ENCODE peak calls at places on chromosome 20, in five cellular contexts. L, F, W, A and K are unnamed samples.

GRCh38 chr20:47502271-47502730 is 614 bp downstream of the NCOA3 start:
- DNase-seq in W (no peak), L (peak; percentile 53), A (peak; percentile 17), F (peak; percentile 23), K (no peak)

GRCh38 chr20:53943522-53944291 is 126.7 kb downstream of the BCAS1 start:
- DNase-seq in F (no peak), L (peak; percentile 61), A (peak; percentile 32), W (peak; percentile 30), K (no peak)

GRCh38 chr20:53390780-53391179 is 202.9 kb downstream of the ZNF217 start:
- DNase-seq in L (no peak), A (no peak), F (no peak), W (no peak), K (no peak)

GRCh38 chr20:51136326-51136725 is 113.4 kb upstream of the KCNG1 start:
- DNase-seq in L (no peak), F (no peak), A (no peak), W (no peak), K (no peak)

GRCh38 chr20:63953764-63954429 is 2.3 kb downstream of the UCKL1 start:
- DNase-seq in L (no peak), W (no peak), F (no peak), A (no peak), K (no peak)

GRCh38 chr20:46648903-46649649 is 2.2 kb downstream of the SLC13A3 start:
- DNase-seq in L (no peak), A (no peak), F (no peak), W (no peak), K (no peak)

GRCh38 chr20:32456869-32457421 is 98.8 kb downstream of the ASXL1 start:
- DNase-seq in A (peak; percentile 21), W (peak; percentile 22), L (peak; percentile 90), F (no peak), K (peak; percentile 64)

GRCh38 chr20:63344616-63345327 is 16.4 kb downstream of the CHRNA4 start:
- DNase-seq in F (no peak), L (no peak), A (no peak), W (no peak), K (no peak)

GRCh38 chr20:32506721-32507120 is 78.4 kb downstream of the NOL4L start:
- DNase-seq in F (no peak), A (no peak), L (no peak), W (no peak), K (no peak)

GRCh38 chr20:35616465-35617396 is 1.1 kb downstream of the SPAG4 start:
- DNase-seq in F (no peak), W (peak; percentile 99), L (peak; percentile 76), A (peak; percentile 31), K (peak; percentile 69)

GRCh38 chr20:6058684-6059295 is 4.9 kb upstream of the LRRN4 start:
- DNase-seq in F (no peak), W (no peak), L (peak; percentile 55), A (no peak), K (no peak)

GRCh38 chr20:38601216-38602184 is at the start of gene ARHGAP40:
- DNase-seq in F (no peak), L (no peak), W (peak; percentile 11), A (no peak), K (no peak)

GRCh38 chr20:23161968-23162696 is 76.0 kb upstream of the CD93 start:
- DNase-seq in A (no peak), L (peak; percentile 37), W (no peak), F (no peak), K (no peak)

GRCh38 chr20:37903317-37904007 is 535 bp downstream of the VSTM2L start:
- DNase-seq in A (no peak), F (no peak), W (no peak), L (no peak), K (no peak)